ENCODE peak calls at places on chromosomes 4 and X, in five cellular contexts. One of them, this sample, is unnamed.

GRCh38 chr4:140213736-140214135 is 59.8 kb upstream of the MAML3 start:
- DNase-seq in left lung: no peak
- DNase-seq in HCEC 1CT: peak; percentile 4
- DNase-seq in IMR-90: peak; percentile 66
- DNase-seq in choroid plexus epithelial cell: peak; percentile 40
- DNase-seq in this sample: no peak

GRCh38 chrX:53320543-53321215 is 39.3 kb upstream of the IQSEC2 start:
- DNase-seq in left lung: no peak
- DNase-seq in IMR-90: no peak
- DNase-seq in choroid plexus epithelial cell: no peak
- DNase-seq in HCEC 1CT: no peak
- DNase-seq in this sample: peak; percentile 79

GRCh38 chrX:151177141-151178027 is 1.0 kb downstream of the GPR50 start:
- DNase-seq in HCEC 1CT: no peak
- DNase-seq in choroid plexus epithelial cell: no peak
- DNase-seq in left lung: no peak
- DNase-seq in IMR-90: no peak
- DNase-seq in this sample: peak; percentile 73

GRCh38 chrX:20527458-20528099 is 260.9 kb upstream of the RPS6KA3 start:
- DNase-seq in choroid plexus epithelial cell: peak; percentile 45
- DNase-seq in HCEC 1CT: peak; percentile 41
- DNase-seq in left lung: no peak
- DNase-seq in IMR-90: peak; percentile 38
- DNase-seq in this sample: no peak

GRCh38 chr4:155419266-155419665 is 42.5 kb upstream of the MAP9 start:
- DNase-seq in choroid plexus epithelial cell: peak; percentile 24
- DNase-seq in left lung: no peak
- DNase-seq in IMR-90: peak; percentile 90
- DNase-seq in HCEC 1CT: peak; percentile 59
- DNase-seq in this sample: no peak

GRCh38 chr4:150573534-150573933 is 8.4 kb upstream of the MAB21L2 start:
- DNase-seq in choroid plexus epithelial cell: peak; percentile 55
- DNase-seq in HCEC 1CT: peak; percentile 53
- DNase-seq in IMR-90: peak; percentile 70
- DNase-seq in left lung: no peak
- DNase-seq in this sample: no peak

GRCh38 chr4:36573441-36573840 is 292.0 kb downstream of the DTHD1 start:
- DNase-seq in HCEC 1CT: no peak
- DNase-seq in choroid plexus epithelial cell: no peak
- DNase-seq in left lung: no peak
- DNase-seq in IMR-90: no peak
- DNase-seq in this sample: no peak

GRCh38 chr4:86498560-86499166 is 95.5 kb upstream of the PTPN13 start:
- DNase-seq in HCEC 1CT: peak; percentile 66
- DNase-seq in IMR-90: peak; percentile 68
- DNase-seq in choroid plexus epithelial cell: peak; percentile 83
- DNase-seq in left lung: no peak
- DNase-seq in this sample: no peak

GRCh38 chr4:71259911-71260331 is 78.9 kb upstream of the SLC4A4 start:
- DNase-seq in choroid plexus epithelial cell: no peak
- DNase-seq in HCEC 1CT: no peak
- DNase-seq in left lung: no peak
- DNase-seq in IMR-90: no peak
- DNase-seq in this sample: no peak

GRCh38 chr4:61200195-61200990 is at the start of gene ADGRL3:
- DNase-seq in IMR-90: peak; percentile 6
- DNase-seq in left lung: peak; percentile 32
- DNase-seq in HCEC 1CT: no peak
- DNase-seq in choroid plexus epithelial cell: peak; percentile 64
- DNase-seq in this sample: peak; percentile 85

GRCh38 chr4:140069068-140069467 is 84.9 kb downstream of the MAML3 start:
- DNase-seq in HCEC 1CT: peak; percentile 40
- DNase-seq in IMR-90: peak; percentile 73
- DNase-seq in choroid plexus epithelial cell: peak; percentile 72
- DNase-seq in left lung: peak; percentile 65
- DNase-seq in this sample: peak; percentile 84

GRCh38 chr4:117796677-117797076 is 237.6 kb upstream of the NDST3 start:
- DNase-seq in choroid plexus epithelial cell: no peak
- DNase-seq in IMR-90: no peak
- DNase-seq in HCEC 1CT: no peak
- DNase-seq in left lung: no peak
- DNase-seq in this sample: no peak

GRCh38 chrX:53279296-53280237 is 1.8 kb downstream of the IQSEC2 start:
- DNase-seq in left lung: no peak
- DNase-seq in choroid plexus epithelial cell: no peak
- DNase-seq in HCEC 1CT: no peak
- DNase-seq in IMR-90: no peak
- DNase-seq in this sample: no peak